ENCODE peak calls at places on chromosomes 16 and 17, in six cellular contexts. G, T, R, E, Y and V are unnamed samples.

GRCh38 chr17:42276609-42277341 is 584 bp upstream of the STAT5B start:
- DNase-seq in E (peak; percentile 45), R (peak; percentile 54), Y (peak; percentile 76), T (no peak), G (peak; percentile 70), V (no peak)

GRCh38 chr16:901149-901548 is 69.6 kb downstream of the LMF1 start:
- DNase-seq in Y (no peak), T (no peak), G (no peak), R (no peak), E (no peak), V (no peak)

GRCh38 chr16:85733839-85734170 is 17.1 kb downstream of the C16orf74 start:
- DNase-seq in T (no peak), G (no peak), Y (peak; percentile 47), E (no peak), R (no peak), V (no peak)

GRCh38 chr17:42891539-42892152 is 9.0 kb upstream of the G6PC1 start:
- DNase-seq in G (peak; percentile 69), T (no peak), E (no peak), R (no peak), Y (no peak), V (no peak)

GRCh38 chr16:22073350-22073749 is 19.0 kb upstream of the VWA3A start:
- DNase-seq in E (no peak), R (no peak), T (no peak), G (no peak), Y (no peak), V (no peak)

GRCh38 chr16:61715392-61715791 is 320.8 kb downstream of the CDH8 start:
- DNase-seq in Y (no peak), G (no peak), E (no peak), R (no peak), T (no peak), V (no peak)

GRCh38 chr17:1054656-1055055 is 57.7 kb downstream of the TIMM22 start:
- DNase-seq in E (no peak), R (no peak), G (no peak), Y (no peak), T (no peak), V (no peak)

GRCh38 chr17:75288784-75289121 is 480 bp downstream of the SLC25A19 start:
- DNase-seq in E (no peak), Y (peak; percentile 64), R (peak; percentile 40), G (no peak), T (peak; percentile 58), V (peak; percentile 32)

GRCh38 chr16:46899443-46900143 is 15.4 kb downstream of the GPT2 start:
- DNase-seq in T (no peak), E (no peak), R (no peak), Y (no peak), G (no peak), V (no peak)

GRCh38 chr17:18219016-18219415 is 6.4 kb upstream of the LLGL1 start:
- DNase-seq in T (no peak), E (no peak), G (peak; percentile 49), Y (no peak), R (no peak), V (no peak)

GRCh38 chr17:39095309-39095686 is 56.1 kb downstream of the PLXDC1 start:
- DNase-seq in T (no peak), G (no peak), R (no peak), E (no peak), Y (no peak), V (no peak)

GRCh38 chr17:5509482-5509881 is 23.1 kb downstream of the MIS12 start:
- DNase-seq in R (peak; percentile 77), T (no peak), Y (no peak), G (no peak), E (no peak), V (no peak)

GRCh38 chr16:19888834-19889233 is 4.2 kb upstream of the GPRC5B start:
- DNase-seq in E (no peak), G (no peak), Y (no peak), T (no peak), R (no peak), V (no peak)

GRCh38 chr16:25006504-25007055 is 8.6 kb downstream of the ARHGAP17 start:
- DNase-seq in Y (no peak), G (no peak), T (no peak), R (no peak), E (no peak), V (no peak)

GRCh38 chr17:53166736-53167135 is 656.0 kb upstream of the KIF2B start:
- DNase-seq in T (no peak), Y (no peak), R (no peak), G (no peak), E (no peak), V (no peak)

GRCh38 chr16:87490091-87490798 is 2.6 kb downstream of the ZCCHC14 start:
- DNase-seq in R (no peak), T (no peak), Y (no peak), E (no peak), G (no peak), V (peak; percentile 91)

GRCh38 chr17:15409721-15410247 is 57.6 kb downstream of the CDRT4 start:
- DNase-seq in R (peak; percentile 73), T (no peak), G (peak; percentile 48), Y (no peak), E (peak; percentile 69), V (no peak)

GRCh38 chr17:11628374-11628773 is 30.1 kb downstream of the DNAH9 start:
- DNase-seq in E (no peak), G (no peak), T (no peak), R (no peak), Y (no peak), V (no peak)

GRCh38 chr16:51763072-51763658 is 612.1 kb upstream of the SALL1 start:
- DNase-seq in T (no peak), Y (no peak), E (peak; percentile 19), R (no peak), G (no peak), V (no peak)

GRCh38 chr16:22008215-22009142 is 568 bp downstream of the MOSMO start:
- DNase-seq in G (no peak), E (no peak), T (peak; percentile 33), R (no peak), Y (peak; percentile 35), V (no peak)

GRCh38 chr16:29310852-29311314 is 95.6 kb downstream of the NPIPB11 start:
- DNase-seq in E (no peak), T (no peak), R (no peak), G (no peak), Y (no peak), V (no peak)

GRCh38 chr16:67169642-67170167 is 633 bp upstream of the NOL3 start:
- DNase-seq in G (no peak), Y (no peak), R (no peak), E (no peak), T (peak; percentile 49), V (no peak)

GRCh38 chr17:1942066-1942365 is 83.1 kb downstream of the RTN4RL1 start:
- DNase-seq in Y (no peak), R (no peak), E (no peak), T (no peak), G (no peak), V (no peak)

GRCh38 chr17:81707725-81708646 is 4.1 kb upstream of the SLC25A10 start:
- DNase-seq in R (no peak), G (no peak), T (no peak), E (no peak), Y (no peak), V (no peak)

GRCh38 chr17:65053354-65053881 is 3.1 kb downstream of the GNA13 start:
- DNase-seq in E (no peak), Y (no peak), R (no peak), G (no peak), T (no peak), V (no peak)
- H3K4me3 ChIP-seq in E (no peak overlapping the region), Y (no peak overlapping the region), R (no peak overlapping the region), G (peak overlapping the region; percentile 79), T (no peak overlapping the region), V (no peak overlapping the region)

GRCh38 chr17:61409301-61410099 is 9.9 kb downstream of the TBX2 start:
- DNase-seq in G (no peak), E (no peak), R (peak; percentile 69), Y (peak; percentile 91), T (no peak), V (no peak)

GRCh38 chr17:61408151-61409041 is 8.8 kb downstream of the TBX2 start:
- DNase-seq in Y (no peak), E (no peak), T (no peak), R (no peak), G (no peak), V (no peak)

GRCh38 chr17:61411114-61411943 is 11.7 kb downstream of the TBX2 start:
- DNase-seq in G (no peak), E (no peak), T (no peak), R (peak; percentile 58), Y (no peak), V (no peak)

GRCh38 chr17:61410555-61411089 is 11.0 kb downstream of the TBX2 start:
- DNase-seq in R (peak; percentile 38), T (no peak), Y (no peak), E (no peak), G (peak; percentile 80), V (peak; percentile 46)

DNA sequence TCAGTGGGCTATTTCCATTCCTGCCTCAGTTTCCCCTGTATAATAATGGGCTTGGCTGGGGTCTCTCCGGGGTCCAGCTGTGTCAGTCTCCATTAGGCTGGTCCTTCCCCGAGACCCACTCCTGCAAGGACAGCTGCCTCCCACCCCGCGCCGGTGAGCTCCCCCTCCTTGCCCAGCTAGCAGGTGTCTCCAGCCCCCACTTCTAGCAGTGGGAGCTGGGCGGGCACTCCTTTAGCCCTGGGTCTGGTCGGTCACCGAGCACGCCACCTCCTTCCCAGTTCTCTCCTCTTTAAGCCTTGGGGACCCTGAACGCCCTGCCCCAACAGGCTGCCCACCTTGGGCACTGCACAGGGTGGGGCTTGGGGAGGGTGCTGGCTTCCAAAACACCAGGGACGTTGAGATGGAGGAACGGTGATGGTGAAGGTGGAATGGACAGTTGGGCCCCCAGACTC is 10.5 kb downstream of the TBX2 start:
- DNase-seq in G (no peak), T (no peak), E (no peak), R (no peak), Y (no peak), V (no peak)
- H3K4me3 ChIP-seq in G (peak overlapping the region; percentile 77), T (no peak overlapping the region), E (no peak overlapping the region), R (no peak overlapping the region), Y (no peak overlapping the region), V (no peak overlapping the region)

DNA sequence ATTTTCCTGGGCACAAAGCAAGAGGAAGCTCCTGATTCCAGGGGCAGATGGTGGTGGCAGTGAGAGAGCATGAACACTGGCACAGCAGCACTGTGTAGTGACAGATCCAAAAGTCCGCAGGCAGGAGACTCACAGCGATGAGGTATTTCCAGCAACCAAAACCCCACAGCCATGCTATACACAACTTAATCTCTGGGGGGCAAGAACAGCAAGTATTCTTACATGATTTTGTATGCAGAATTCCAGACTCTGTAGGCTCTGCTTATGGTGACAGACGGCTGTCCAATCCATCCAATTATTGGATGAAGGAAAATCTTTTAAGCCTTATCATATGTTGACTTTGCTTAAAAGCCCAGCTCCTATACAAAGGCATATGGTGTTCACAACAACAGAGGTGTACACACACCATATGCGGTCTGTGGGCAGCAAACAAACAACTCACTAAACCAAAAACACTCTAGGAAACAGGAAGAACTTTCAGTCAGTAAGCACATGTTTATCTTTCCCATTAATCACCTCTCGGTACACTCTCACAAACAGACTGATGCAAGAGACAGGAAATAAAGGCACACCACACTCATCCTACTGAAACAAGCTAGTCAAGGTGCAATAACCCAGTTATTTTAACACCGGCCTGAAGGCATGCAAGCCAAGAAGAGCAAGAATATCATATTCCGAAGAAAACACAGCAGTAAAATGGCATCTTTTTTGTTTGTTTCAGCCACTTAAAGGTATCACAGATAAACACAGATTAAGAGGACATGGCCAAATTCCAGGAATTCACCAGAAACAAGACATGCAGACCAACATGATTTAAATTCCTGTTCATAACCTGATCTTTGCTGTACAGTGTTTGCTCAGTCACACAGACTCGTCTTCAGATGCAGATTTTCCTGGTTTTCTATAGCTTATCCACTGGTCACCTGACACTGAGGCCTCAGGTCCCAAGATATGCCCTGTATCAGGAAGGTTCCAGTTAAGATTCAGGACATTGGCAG is 47.8 kb downstream of the ERN1 start:
- DNase-seq in T (peak; percentile 65), E (peak; percentile 66), Y (peak; percentile 79), G (no peak), R (peak; percentile 96), V (peak; percentile 91)
- H3K4me3 ChIP-seq in T (no peak overlapping the region), E (no peak overlapping the region), Y (peak overlapping the region; percentile 2), G (no peak overlapping the region), R (no peak overlapping the region), V (peak overlapping the region; percentile 0)

GRCh38 chr17:66670211-66670610 is 164.7 kb upstream of the CACNG5 start:
- DNase-seq in G (no peak), E (no peak), Y (no peak), T (no peak), R (no peak), V (no peak)
- H3K4me3 ChIP-seq in G (no peak overlapping the region), E (no peak overlapping the region), Y (no peak overlapping the region), T (no peak overlapping the region), R (no peak overlapping the region), V (no peak overlapping the region)